ENCODE peak calls at places on chromosomes 16 and 17, in six cellular contexts. Y is left kidney; M is A549; O is fibroblast of pulmonary artery; Q is choroid plexus epithelial cell; A is effector memory CD4-positive, alpha-beta T cell. X is an unnamed sample.

GRCh38 chr17:37821025-37821713 is 76.3 kb upstream of the HNF1B start:
- DNase-seq in Y (no peak), M (no peak), O (no peak), Q (no peak), A (no peak), X (no peak)

GRCh38 chr17:29386760-29387159 is 3.4 kb upstream of the TAOK1 start:
- DNase-seq in Y (no peak), M (no peak), O (no peak), Q (no peak), A (no peak), X (no peak)

GRCh38 chr17:18219016-18219415 is 6.4 kb upstream of the LLGL1 start:
- DNase-seq in Y (no peak), M (no peak), O (peak; percentile 65), Q (peak; percentile 81), A (no peak), X (no peak)

GRCh38 chr17:72702136-72702735 is 390.3 kb downstream of the SLC39A11 start:
- DNase-seq in Y (no peak), M (peak; percentile 97), O (peak; percentile 71), Q (no peak), A (no peak), X (no peak)

GRCh38 chr17:78650093-78650715 is 73.0 kb upstream of the DNAH17 start:
- DNase-seq in Y (no peak), M (no peak), O (no peak), Q (no peak), A (no peak), X (no peak)

GRCh38 chr17:50360716-50361115 is 12.3 kb downstream of the MRPL27 start:
- DNase-seq in Y (no peak), M (no peak), O (no peak), Q (no peak), A (no peak), X (no peak)

GRCh38 chr16:85688586-85689284 is at the start of gene GINS2:
- DNase-seq in Y (peak; percentile 97), M (peak; percentile 97), O (peak; percentile 86), Q (peak; percentile 90), A (peak; percentile 89), X (peak; percentile 96)

GRCh38 chr17:64412944-64413381 is 22.3 kb upstream of the PECAM1 start:
- DNase-seq in Y (no peak), M (no peak), O (no peak), Q (no peak), A (no peak), X (peak; percentile 32)

GRCh38 chr17:50758989-50759544 is 8.3 kb downstream of the ANKRD40CL start:
- DNase-seq in Y (no peak), M (no peak), O (no peak), Q (no peak), A (no peak), X (no peak)

GRCh38 chr16:89720520-89720858 is 209 bp downstream of the VPS9D1 start:
- DNase-seq in Y (peak; percentile 79), M (no peak), O (no peak), Q (peak; percentile 19), A (no peak), X (peak; percentile 52)

GRCh38 chr16:4597174-4597573 is 17.5 kb downstream of the UBALD1 start:
- DNase-seq in Y (peak; percentile 55), M (no peak), O (no peak), Q (no peak), A (no peak), X (no peak)

GRCh38 chr17:13337864-13338371 is 263.8 kb downstream of the HS3ST3A1 start:
- DNase-seq in Y (peak; percentile 86), M (peak; percentile 36), O (peak; percentile 82), Q (peak; percentile 86), A (no peak), X (peak; percentile 61)

GRCh38 chr16:69286941-69287713 is 24.0 kb upstream of the VPS4A start:
- DNase-seq in Y (peak; percentile 78), M (peak; percentile 25), O (peak; percentile 87), Q (peak; percentile 90), A (no peak), X (peak; percentile 47)

GRCh38 chr17:3528604-3529511 is 28.8 kb downstream of the TRPV3 start:
- DNase-seq in Y (peak; percentile 38), M (no peak), O (peak; percentile 49), Q (peak; percentile 83), A (no peak), X (peak; percentile 45)

GRCh38 chr16:88578446-88579313 is 8.5 kb downstream of the ZC3H18 start:
- DNase-seq in Y (no peak), M (no peak), O (no peak), Q (no peak), A (no peak), X (no peak)

GRCh38 chr17:76027159-76027839 is at the start of gene EVPL:
- DNase-seq in Y (peak; percentile 79), M (peak; percentile 62), O (no peak), Q (no peak), A (no peak), X (no peak)

GRCh38 chr16:87201052-87201451 is 116.1 kb downstream of the C16orf95 start:
- DNase-seq in Y (no peak), M (no peak), O (peak; percentile 99), Q (peak; percentile 100), A (no peak), X (no peak)

GRCh38 chr16:22638393-22639206 is 127.9 kb downstream of the NPIPB5 start:
- DNase-seq in Y (no peak), M (no peak), O (peak; percentile 28), Q (peak; percentile 12), A (no peak), X (no peak)

GRCh38 chr17:14741516-14741915 is 440.6 kb downstream of the HS3ST3B1 start:
- DNase-seq in Y (peak; percentile 46), M (peak; percentile 33), O (peak; percentile 29), Q (peak; percentile 74), A (no peak), X (no peak)

GRCh38 chr16:12084436-12084835 is 107.9 kb downstream of the SNX29 start:
- DNase-seq in Y (no peak), M (no peak), O (no peak), Q (no peak), A (no peak), X (no peak)

GRCh38 chr16:11242658-11243057 is 13.3 kb downstream of the SOCS1 start:
- DNase-seq in Y (no peak), M (no peak), O (no peak), Q (no peak), A (no peak), X (no peak)

GRCh38 chr16:88472637-88473205 is 19.6 kb downstream of the ZFPM1 start:
- DNase-seq in Y (no peak), M (no peak), O (no peak), Q (no peak), A (no peak), X (no peak)

GRCh38 chr17:79837888-79838540 is 1.2 kb downstream of the CBX4 start:
- DNase-seq in Y (peak; percentile 65), M (no peak), O (no peak), Q (no peak), A (peak; percentile 34), X (no peak)

GRCh38 chr17:44362964-44363612 is 565 bp downstream of the FAM171A2 start:
- DNase-seq in Y (peak; percentile 74), M (peak; percentile 68), O (no peak), Q (no peak), A (no peak), X (no peak)

GRCh38 chr17:74213897-74214386 is 571 bp downstream of the TTYH2 start:
- DNase-seq in Y (peak; percentile 73), M (no peak), O (no peak), Q (no peak), A (no peak), X (no peak)

GRCh38 chr17:47745037-47745380 is 12.0 kb downstream of the TBX21 start:
- DNase-seq in Y (peak; percentile 42), M (no peak), O (no peak), Q (no peak), A (no peak), X (no peak)

GRCh38 chr17:32258383-32259121 is 7.1 kb upstream of the RHBDL3 start:
- DNase-seq in Y (peak; percentile 39), M (no peak), O (no peak), Q (no peak), A (no peak), X (no peak)

GRCh38 chr16:72409428-72409827 is 237.5 kb upstream of the PMFBP1 start:
- DNase-seq in Y (no peak), M (no peak), O (no peak), Q (peak; percentile 5), A (no peak), X (peak; percentile 60)

GRCh38 chr17:78343433-78344201 is 16.3 kb downstream of the SOCS3 start:
- DNase-seq in Y (no peak), M (no peak), O (no peak), Q (no peak), A (peak; percentile 67), X (no peak)

GRCh38 chr17:78974635-78975591 is 4.8 kb downstream of the LGALS3BP start:
- DNase-seq in Y (peak; percentile 85), M (no peak), O (peak; percentile 80), Q (peak; percentile 86), A (no peak), X (peak; percentile 57)

GRCh38 chr16:16118337-16118736 is 105.0 kb downstream of the ABCC6 start:
- DNase-seq in Y (peak; percentile 16), M (no peak), O (no peak), Q (no peak), A (no peak), X (no peak)

GRCh38 chr16:88503771-88504488 is 50.9 kb downstream of the ZFPM1 start:
- DNase-seq in Y (no peak), M (no peak), O (no peak), Q (no peak), A (no peak), X (no peak)

GRCh38 chr16:21150375-21151001 is at the start of gene DNAH3:
- DNase-seq in Y (peak; percentile 21), M (no peak), O (no peak), Q (peak; percentile 35), A (no peak), X (no peak)

GRCh38 chr16:1839554-1839953 is 12.5 kb downstream of the FAHD1 start:
- DNase-seq in Y (no peak), M (no peak), O (peak; percentile 54), Q (peak; percentile 79), A (no peak), X (peak; percentile 70)

GRCh38 chr17:11986939-11987329 is 10.3 kb downstream of the ZNF18 start:
- DNase-seq in Y (peak; percentile 58), M (peak; percentile 49), O (peak; percentile 76), Q (peak; percentile 75), A (no peak), X (peak; percentile 65)

GRCh38 chr16:71526111-71526998 is at the start of gene CHST4:
- DNase-seq in Y (peak; percentile 81), M (peak; percentile 16), O (peak; percentile 52), Q (peak; percentile 87), A (no peak), X (peak; percentile 99)